ENCODE peak calls at places on chromosomes 6 and 20, in four cellular contexts. X is GM12891, D is body of pancreas, O is esophagus squamous epithelium. I is an unnamed sample.
A peak's percentile ranks its signal among the peaks of the same experiment; 100 is the strongest.

GRCh38 chr20:57200882-57201723 is 65.3 kb downstream of the BMP7 start:
- DNase-seq in X (no peak), D (no peak), O (no peak), I (no peak)

GRCh38 chr20:53660078-53660909 is 66.7 kb upstream of the ZNF217 start:
- DNase-seq in X (no peak), D (no peak), O (no peak), I (no peak)

GRCh38 chr6:16681260-16681873 is 79.9 kb downstream of the ATXN1 start:
- DNase-seq in X (no peak), D (no peak), O (no peak), I (peak; percentile 42)

GRCh38 chr6:743320-744096 is 50.6 kb upstream of the EXOC2 start:
- DNase-seq in X (no peak), D (no peak), O (no peak), I (no peak)

GRCh38 chr6:72937160-72937559 is 288.1 kb downstream of the KHDC1L start:
- DNase-seq in X (no peak), D (no peak), O (no peak), I (no peak)

GRCh38 chr6:7636151-7636550 is 46.2 kb downstream of the SNRNP48 start:
- DNase-seq in X (no peak), D (no peak), O (no peak), I (no peak)

GRCh38 chr20:36728986-36729385 is 16.9 kb downstream of the NDRG3 start:
- DNase-seq in X (no peak), D (no peak), O (no peak), I (no peak)

GRCh38 chr20:23683807-23684206 is 5.0 kb downstream of the CST4 start:
- DNase-seq in X (no peak), D (no peak), O (no peak), I (no peak)

GRCh38 chr6:39452306-39452705 is 129.8 kb upstream of the KCNK16 start:
- DNase-seq in X (no peak), D (no peak), O (no peak), I (no peak)

GRCh38 chr20:50274570-50275430 is 84.2 kb downstream of the CEBPB start:
- DNase-seq in X (no peak), D (no peak), O (no peak), I (no peak)

GRCh38 chr6:117401799-117402198 is 23.9 kb downstream of the ROS1 start:
- DNase-seq in X (no peak), D (no peak), O (no peak), I (no peak)

GRCh38 chr6:145247677-145248419 is 487.5 kb downstream of the EPM2A start:
- DNase-seq in X (no peak), D (no peak), O (no peak), I (peak; percentile 11)

GRCh38 chr6:118706702-118707101 is 55.3 kb upstream of the CEP85L start:
- DNase-seq in X (no peak), D (no peak), O (no peak), I (no peak)

GRCh38 chr20:63441777-63442493 is 30.5 kb downstream of the KCNQ2 start:
- DNase-seq in X (peak; percentile 79), D (peak; percentile 43), O (no peak), I (peak; percentile 84)

GRCh38 chr6:10413850-10414765 is 766 bp downstream of the TFAP2A start:
- DNase-seq in X (no peak), D (no peak), O (no peak), I (no peak)

GRCh38 chr20:46057856-46058655 is 29.0 kb downstream of the SLC12A5 start:
- DNase-seq in X (peak; percentile 41), D (peak; percentile 21), O (no peak), I (no peak)

GRCh38 chr20:45052698-45053440 is 48.1 kb downstream of the KCNS1 start:
- DNase-seq in X (peak; percentile 26), D (no peak), O (no peak), I (no peak)

GRCh38 chr6:161128680-161129196 is 137.2 kb downstream of the MAP3K4 start:
- DNase-seq in X (no peak), D (no peak), O (no peak), I (no peak)

GRCh38 chr6:139871844-139872510 is 497.5 kb upstream of the CITED2 start:
- DNase-seq in X (no peak), D (no peak), O (no peak), I (no peak)

GRCh38 chr20:40687384-40688128 is 1.5 kb downstream of the MAFB start:
- DNase-seq in X (no peak), D (peak; percentile 75), O (no peak), I (no peak)

GRCh38 chr6:155352812-155353211 is 38.5 kb upstream of the TFB1M start:
- DNase-seq in X (no peak), D (no peak), O (no peak), I (no peak)

GRCh38 chr20:44513871-44514270 is 8.0 kb downstream of the SERINC3 start:
- DNase-seq in X (no peak), D (no peak), O (no peak), I (no peak)

GRCh38 chr6:125188037-125188436 is 34.5 kb downstream of the TPD52L1 start:
- DNase-seq in X (no peak), D (no peak), O (no peak), I (no peak)

GRCh38 chr6:21022343-21023107 is 488.3 kb downstream of the CDKAL1 start:
- DNase-seq in X (no peak), D (peak; percentile 44), O (no peak), I (peak; percentile 17)

GRCh38 chr6:12528171-12528570 is 188.4 kb upstream of the PHACTR1 start:
- DNase-seq in X (no peak), D (no peak), O (no peak), I (no peak)

GRCh38 chr20:32164984-32165735 is 42.4 kb downstream of the PLAGL2 start:
- DNase-seq in X (no peak), D (no peak), O (no peak), I (no peak)

GRCh38 chr6:18326980-18327379 is 60.2 kb upstream of the RNF144B start:
- DNase-seq in X (no peak), D (no peak), O (no peak), I (no peak)

GRCh38 chr6:139801571-139802321 is 427.3 kb upstream of the CITED2 start:
- DNase-seq in X (no peak), D (no peak), O (no peak), I (no peak)

GRCh38 chr6:136323431-136324112 is 33.9 kb upstream of the BCLAF1 start:
- DNase-seq in X (no peak), D (no peak), O (no peak), I (no peak)

GRCh38 chr6:51718533-51718932 is 368.9 kb downstream of the PKHD1 start:
- DNase-seq in X (no peak), D (no peak), O (no peak), I (no peak)

GRCh38 chr6:3195695-3196497 is 31.6 kb downstream of the TUBB2B start:
- DNase-seq in X (no peak), D (no peak), O (no peak), I (peak; percentile 37)

GRCh38 chr20:38889792-38890496 is 36.3 kb upstream of the FAM83D start:
- DNase-seq in X (no peak), D (no peak), O (no peak), I (no peak)

GRCh38 chr6:116371384-116372209 is 850 bp downstream of the DSE start:
- DNase-seq in X (peak; percentile 19), D (peak; percentile 50), O (peak; percentile 15), I (peak; percentile 71)

GRCh38 chr6:31896856-31897611 is 464 bp downstream of the EHMT2 start:
- DNase-seq in X (no peak), D (no peak), O (no peak), I (no peak)

GRCh38 chr20:59042151-59042795 is at the start of gene PRELID3B:
- DNase-seq in X (no peak), D (no peak), O (no peak), I (no peak)
- TF ChIP-seq POLR2A in X (peak; percentile 51), D (peak; percentile 19), O (peak; percentile 69), I (no peak)

GRCh38 chr6:37516076-37516919 is 16.6 kb upstream of the CCDC167 start:
- DNase-seq in X (peak; percentile 54), D (peak; percentile 36), O (no peak), I (no peak)
- TF ChIP-seq POLR2A in X (no peak), D (no peak), O (peak; percentile 41), I (no peak)

GRCh38 chr6:87155920-87156600 is 695 bp downstream of the ZNF292 start:
- DNase-seq in X (no peak), D (peak; percentile 42), O (no peak), I (peak; percentile 19)
- TF ChIP-seq POLR2A in X (no peak), D (no peak), O (no peak), I (no peak)

DNA sequence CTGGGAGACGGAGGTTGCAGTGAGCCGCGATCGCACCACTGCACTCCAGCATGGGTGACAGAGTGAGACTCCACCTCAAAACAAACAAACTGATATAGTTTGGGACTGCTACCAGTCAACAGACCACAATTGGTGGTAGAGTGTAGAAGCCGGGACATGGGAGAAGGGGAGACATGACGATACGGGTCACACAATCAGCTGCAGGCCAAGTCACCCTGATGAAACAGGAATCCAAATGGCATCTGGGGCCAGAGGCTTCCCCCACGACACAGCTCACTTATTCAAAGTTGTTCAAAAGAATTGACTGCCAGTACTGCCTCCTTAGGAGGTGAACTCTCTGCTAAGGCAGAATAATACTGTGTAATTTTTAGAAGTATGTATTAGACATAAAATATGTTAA is 27.5 kb downstream of the AMD1 start:
- DNase-seq in X (no peak), D (no peak), O (no peak), I (no peak)
- TF ChIP-seq POLR2A in X (peak; percentile 25), D (no peak), O (no peak), I (no peak)

GRCh38 chr6:29723666-29724588 is 693 bp downstream of the HLA-F start:
- DNase-seq in X (peak; percentile 61), D (peak; percentile 39), O (no peak), I (no peak)
- TF ChIP-seq POLR2A in X (peak; percentile 65), D (no peak), O (peak; percentile 2), I (no peak)

GRCh38 chr20:1389703-1390385 is 3.0 kb downstream of the FKBP1A start:
- DNase-seq in X (no peak), D (no peak), O (no peak), I (no peak)

GRCh38 chr20:1390552-1391403 is 2.1 kb downstream of the FKBP1A start:
- DNase-seq in X (no peak), D (no peak), O (no peak), I (no peak)

GRCh38 chr20:1386323-1386722 is 6.5 kb downstream of the FKBP1A start:
- DNase-seq in X (no peak), D (no peak), O (no peak), I (no peak)

GRCh38 chr20:1388706-1389483 is 4.0 kb downstream of the FKBP1A start:
- DNase-seq in X (no peak), D (no peak), O (no peak), I (no peak)

DNA sequence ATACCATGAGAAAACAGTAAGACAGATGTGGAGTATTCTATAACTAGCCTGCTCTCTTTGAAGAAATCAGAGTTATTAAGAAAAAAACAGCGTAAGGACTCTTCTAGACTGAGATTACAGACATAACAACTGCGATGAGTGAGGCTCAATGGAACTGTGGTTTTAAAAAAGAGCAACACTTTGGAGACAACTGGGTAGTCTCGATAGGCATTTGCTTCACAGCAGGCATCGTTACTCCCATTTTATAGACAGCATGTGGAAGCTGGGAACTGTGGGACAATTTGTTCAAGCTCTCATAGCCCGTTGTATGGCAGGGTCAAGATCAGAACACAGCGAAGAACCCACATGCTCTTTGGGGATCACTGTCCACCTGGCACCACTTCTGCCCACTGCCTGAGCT is 4.6 kb downstream of the FKBP1A start:
- DNase-seq in X (no peak), D (no peak), O (no peak), I (no peak)
- TF ChIP-seq POLR2A in X (no peak), D (no peak), O (no peak), I (no peak)

GRCh38 chr20:61453219-61453618 is 201.2 kb downstream of the CDH4 start:
- DNase-seq in X (no peak), D (no peak), O (no peak), I (no peak)
- TF ChIP-seq POLR2A in X (no peak), D (no peak), O (no peak), I (no peak)

GRCh38 chr20:47356526-47357295 is at the start of gene ZMYND8:
- DNase-seq in X (peak; percentile 48), D (peak; percentile 91), O (peak; percentile 49), I (peak; percentile 61)
- TF ChIP-seq POLR2A in X (peak; percentile 54), D (no peak), O (peak; percentile 41), I (peak; percentile 40)

I was measured in H54.